ENCODE peak calls at places on chromosome 18, in six cellular contexts. S is mammary epithelial cell; X is colonic mucosa; V is naive thymus-derived CD4-positive, alpha-beta T cell; N is OCI-LY7; L is HCT116. C is an unnamed sample.

GRCh38 chr18:69469444-69469919 is 68.8 kb downstream of the DOK6 start:
- DNase-seq in S (no peak), X (no peak), V (no peak), N (no peak), L (peak; percentile 45), C (no peak)

GRCh38 chr18:23619388-23619873 is 33.1 kb upstream of the NPC1 start:
- DNase-seq in S (no peak), X (no peak), V (no peak), N (no peak), L (no peak), C (no peak)

GRCh38 chr18:74446178-74446577 is 10.9 kb downstream of the DIPK1C start:
- DNase-seq in S (no peak), X (no peak), V (no peak), N (no peak), L (no peak), C (no peak)

GRCh38 chr18:22703883-22704626 is 229.1 kb upstream of the RBBP8 start:
- DNase-seq in S (peak; percentile 43), X (peak; percentile 38), V (no peak), N (peak; percentile 56), L (peak; percentile 52), C (no peak)

GRCh38 chr18:48948112-48949050 is 2.4 kb downstream of the SMAD7 start:
- DNase-seq in S (peak; percentile 51), X (peak; percentile 76), V (no peak), N (peak; percentile 60), L (no peak), C (peak; percentile 45)

GRCh38 chr18:41906528-41907256 is 48.3 kb upstream of the PIK3C3 start:
- DNase-seq in S (peak; percentile 35), X (no peak), V (peak; percentile 55), N (peak; percentile 15), L (peak; percentile 15), C (no peak)

GRCh38 chr18:4125246-4125938 is 329.7 kb downstream of the DLGAP1 start:
- DNase-seq in S (no peak), X (no peak), V (no peak), N (no peak), L (no peak), C (no peak)

GRCh38 chr18:45335644-45336043 is 279.6 kb upstream of the SLC14A2 start:
- DNase-seq in S (peak; percentile 87), X (no peak), V (no peak), N (no peak), L (no peak), C (no peak)

GRCh38 chr18:59874166-59874565 is 25.6 kb upstream of the PMAIP1 start:
- DNase-seq in S (peak; percentile 61), X (no peak), V (no peak), N (no peak), L (peak; percentile 65), C (no peak)

GRCh38 chr18:50039736-50040135 is 155.2 kb downstream of the MYO5B start:
- DNase-seq in S (no peak), X (no peak), V (no peak), N (no peak), L (no peak), C (no peak)

GRCh38 chr18:41126541-41127235 is 828.3 kb upstream of the PIK3C3 start:
- DNase-seq in S (peak; percentile 79), X (no peak), V (no peak), N (no peak), L (no peak), C (no peak)

GRCh38 chr18:2932247-2933181 is 80.4 kb downstream of the LPIN2 start:
- DNase-seq in S (peak; percentile 29), X (peak; percentile 66), V (peak; percentile 60), N (peak; percentile 81), L (peak; percentile 34), C (peak; percentile 39)

GRCh38 chr18:60202702-60203101 is 169.9 kb downstream of the MC4R start:
- DNase-seq in S (no peak), X (no peak), V (no peak), N (peak; percentile 6), L (no peak), C (no peak)

GRCh38 chr18:7524786-7525185 is 42.3 kb upstream of the PTPRM start:
- DNase-seq in S (no peak), X (no peak), V (no peak), N (no peak), L (no peak), C (no peak)

GRCh38 chr18:64097497-64097896 is 51.4 kb downstream of the LINC00305 start:
- DNase-seq in S (no peak), X (no peak), V (no peak), N (no peak), L (no peak), C (no peak)

GRCh38 chr18:47345291-47345690 is 93.8 kb upstream of the SKOR2 start:
- DNase-seq in S (no peak), X (no peak), V (no peak), N (no peak), L (no peak), C (no peak)

GRCh38 chr18:39772155-39772919 is 2182.7 kb upstream of the PIK3C3 start:
- DNase-seq in S (no peak), X (no peak), V (no peak), N (no peak), L (no peak), C (no peak)

GRCh38 chr18:44602845-44603244 is 77.8 kb upstream of the SETBP1 start:
- DNase-seq in S (peak; percentile 89), X (no peak), V (no peak), N (no peak), L (no peak), C (no peak)

GRCh38 chr18:53941601-53942335 is 282.7 kb downstream of the MBD2 start:
- DNase-seq in S (peak; percentile 75), X (no peak), V (no peak), N (peak; percentile 0), L (no peak), C (no peak)

GRCh38 chr18:35117951-35118411 is 76.8 kb downstream of the MAPRE2 start:
- DNase-seq in S (no peak), X (no peak), V (no peak), N (no peak), L (no peak), C (no peak)

GRCh38 chr18:62555135-62555534 is 32.3 kb downstream of the ZCCHC2 start:
- DNase-seq in S (peak; percentile 70), X (no peak), V (no peak), N (no peak), L (no peak), C (no peak)

GRCh38 chr18:28115149-28115550 is 61.8 kb downstream of the CDH2 start:
- DNase-seq in S (peak; percentile 85), X (no peak), V (no peak), N (no peak), L (no peak), C (no peak)

GRCh38 chr18:79816092-79816491 is 18.4 kb downstream of the KCNG2 start:
- DNase-seq in S (no peak), X (no peak), V (no peak), N (no peak), L (no peak), C (no peak)

GRCh38 chr18:9068346-9068745 is 34.2 kb upstream of the NDUFV2 start:
- DNase-seq in S (peak; percentile 88), X (no peak), V (no peak), N (no peak), L (no peak), C (no peak)

GRCh38 chr18:55593888-55594287 is 5.9 kb upstream of the TCF4 start:
- DNase-seq in S (peak; percentile 40), X (no peak), V (no peak), N (no peak), L (no peak), C (no peak)

GRCh38 chr18:73908323-73908722 is 239.3 kb downstream of the FBXO15 start:
- DNase-seq in S (peak; percentile 38), X (no peak), V (no peak), N (no peak), L (no peak), C (no peak)

GRCh38 chr18:50286391-50287027 is 983 bp downstream of the CXXC1 start:
- DNase-seq in S (peak; percentile 64), X (peak; percentile 83), V (no peak), N (peak; percentile 43), L (peak; percentile 26), C (no peak)

GRCh38 chr18:56541790-56542189 is 96.6 kb downstream of the TXNL1 start:
- DNase-seq in S (no peak), X (no peak), V (no peak), N (no peak), L (no peak), C (no peak)

GRCh38 chr18:46338761-46339160 is 234.6 kb downstream of the HAUS1 start:
- DNase-seq in S (no peak), X (no peak), V (no peak), N (no peak), L (no peak), C (no peak)

GRCh38 chr18:21110667-21111350 is 804 bp downstream of the ROCK1 start:
- DNase-seq in S (peak; percentile 45), X (peak; percentile 70), V (peak; percentile 61), N (peak; percentile 80), L (no peak), C (peak; percentile 50)

GRCh38 chr18:46622999-46623398 is 34.0 kb downstream of the LOXHD1 start:
- DNase-seq in S (peak; percentile 16), X (no peak), V (no peak), N (peak; percentile 0), L (no peak), C (no peak)

GRCh38 chr18:78130232-78131195 is 849.1 kb upstream of the SALL3 start:
- DNase-seq in S (no peak), X (peak; percentile 10), V (no peak), N (no peak), L (no peak), C (no peak)
- H3K9me3 ChIP-seq in S (peaks cover 57% of the 10 kb centered on the region), X (no peaks in the 10 kb centered on the region), V (peaks cover 3% of the 10 kb centered on the region), N (no peaks in the 10 kb centered on the region), L (peaks cover 6% of the 10 kb centered on the region), C (no peaks in the 10 kb centered on the region)

GRCh38 chr18:67581178-67581577 is 64.7 kb upstream of the DSEL start:
- DNase-seq in S (no peak), X (no peak), V (no peak), N (no peak), L (no peak), C (no peak)

GRCh38 chr18:67589325-67589724 is 72.8 kb upstream of the DSEL start:
- DNase-seq in S (no peak), X (no peak), V (no peak), N (no peak), L (no peak), C (no peak)

GRCh38 chr18:67586101-67586500 is 69.6 kb upstream of the DSEL start:
- DNase-seq in S (no peak), X (no peak), V (no peak), N (no peak), L (no peak), C (no peak)

GRCh38 chr18:67582488-67582887 is 66.0 kb upstream of the DSEL start:
- DNase-seq in S (no peak), X (no peak), V (no peak), N (no peak), L (no peak), C (no peak)

GRCh38 chr18:67583621-67584020 is 67.1 kb upstream of the DSEL start:
- DNase-seq in S (no peak), X (no peak), V (no peak), N (no peak), L (no peak), C (no peak)
- H3K9me3 ChIP-seq in S (no peaks in the 10 kb centered on the region), X (no peaks in the 10 kb centered on the region), V (no peaks in the 10 kb centered on the region), N (no peaks in the 10 kb centered on the region), L (peaks cover 30% of the 10 kb centered on the region), C (no peaks in the 10 kb centered on the region)

GRCh38 chr18:33875029-33875428 is 297.0 kb downstream of the ASXL3 start:
- DNase-seq in S (no peak), X (no peak), V (no peak), N (no peak), L (no peak), C (no peak)
- H3K9me3 ChIP-seq in S (no peaks in the 10 kb centered on the region), X (no peaks in the 10 kb centered on the region), V (no peaks in the 10 kb centered on the region), N (peaks cover 13% of the 10 kb centered on the region), L (peaks cover 7% of the 10 kb centered on the region), C (no peaks in the 10 kb centered on the region)

GRCh38 chr18:6257950-6258349 is 156.8 kb downstream of the L3MBTL4 start:
- DNase-seq in S (no peak), X (no peak), V (no peak), N (no peak), L (no peak), C (no peak)
- H3K9me3 ChIP-seq in S (peaks cover 23% of the 10 kb centered on the region), X (no peaks in the 10 kb centered on the region), V (peaks cover 3% of the 10 kb centered on the region), N (no peaks in the 10 kb centered on the region), L (peaks cover 12% of the 10 kb centered on the region), C (no peaks in the 10 kb centered on the region)